ENCODE peak calls at places on chromosomes 13 and 19, in five cellular contexts. One of them, this sample, is unnamed.
A peak's percentile ranks its signal among the peaks of the same experiment; 100 is the strongest.

GRCh38 chr19:927044-927706 is 1.3 kb downstream of the ARID3A start:
- DNase-seq in hepatic stellate cell: peak; percentile 73
- DNase-seq in NB4: peak; percentile 88
- DNase-seq in NCI-H748 treated with DMSO at 0.1 percent for 48 hours: no peak
- DNase-seq in CD8-positive, alpha-beta T cell: no peak
- DNase-seq in this sample: no peak

GRCh38 chr13:50154697-50155096 is 139.5 kb downstream of the KCNRG start:
- DNase-seq in hepatic stellate cell: no peak
- DNase-seq in NB4: no peak
- DNase-seq in NCI-H748 treated with DMSO at 0.1 percent for 48 hours: no peak
- DNase-seq in CD8-positive, alpha-beta T cell: no peak
- DNase-seq in this sample: no peak

GRCh38 chr19:39937094-39937493 is 2.7 kb upstream of the FCGBP start:
- DNase-seq in hepatic stellate cell: no peak
- DNase-seq in NB4: peak; percentile 37
- DNase-seq in NCI-H748 treated with DMSO at 0.1 percent for 48 hours: no peak
- DNase-seq in CD8-positive, alpha-beta T cell: peak; percentile 28
- DNase-seq in this sample: no peak

GRCh38 chr19:31586282-31586681 is 237.0 kb upstream of the TSHZ3 start:
- DNase-seq in hepatic stellate cell: no peak
- DNase-seq in NB4: no peak
- DNase-seq in NCI-H748 treated with DMSO at 0.1 percent for 48 hours: no peak
- DNase-seq in CD8-positive, alpha-beta T cell: no peak
- DNase-seq in this sample: no peak

GRCh38 chr13:75357576-75358295 is 124.2 kb downstream of the TBC1D4 start:
- DNase-seq in hepatic stellate cell: peak; percentile 46
- DNase-seq in NB4: peak; percentile 64
- DNase-seq in NCI-H748 treated with DMSO at 0.1 percent for 48 hours: peak; percentile 24
- DNase-seq in CD8-positive, alpha-beta T cell: peak; percentile 28
- DNase-seq in this sample: no peak

GRCh38 chr13:50326271-50326670 is 311.0 kb downstream of the KCNRG start:
- DNase-seq in hepatic stellate cell: no peak
- DNase-seq in NB4: no peak
- DNase-seq in NCI-H748 treated with DMSO at 0.1 percent for 48 hours: no peak
- DNase-seq in CD8-positive, alpha-beta T cell: no peak
- DNase-seq in this sample: no peak

GRCh38 chr13:28179974-28180373 is 41.6 kb downstream of the PAN3 start:
- DNase-seq in hepatic stellate cell: no peak
- DNase-seq in NB4: no peak
- DNase-seq in NCI-H748 treated with DMSO at 0.1 percent for 48 hours: no peak
- DNase-seq in CD8-positive, alpha-beta T cell: no peak
- DNase-seq in this sample: no peak

GRCh38 chr13:44555207-44555606 is 20.9 kb downstream of the TSC22D1 start:
- DNase-seq in hepatic stellate cell: no peak
- DNase-seq in NB4: no peak
- DNase-seq in NCI-H748 treated with DMSO at 0.1 percent for 48 hours: no peak
- DNase-seq in CD8-positive, alpha-beta T cell: no peak
- DNase-seq in this sample: no peak

GRCh38 chr13:20814224-20814910 is 40.6 kb upstream of the EEF1AKMT1 start:
- DNase-seq in hepatic stellate cell: peak; percentile 57
- DNase-seq in NB4: no peak
- DNase-seq in NCI-H748 treated with DMSO at 0.1 percent for 48 hours: no peak
- DNase-seq in CD8-positive, alpha-beta T cell: no peak
- DNase-seq in this sample: peak; percentile 40

This sample was measured in NCI-H1105.